ENCODE peak calls at places on chromosomes 5 and 9, in seven cellular contexts. O is Calu3; P is T-helper 17 cell; K is stimulated activated CD8-positive, alpha-beta memory T cell treated with anti-CD3 and anti-CD28 coated beads, Interleukin-15, amount 100 ng/mL, for 1 hour; B is hypothalamus; R is activated CD8-positive, alpha-beta memory T cell treated with anti-CD3 and anti-CD28 coated beads for 1 hour; F is Caki2. W is an unnamed sample.
A peak's percentile ranks its signal among the peaks of the same experiment; 100 is the strongest.

GRCh38 chr5:108727154-108727638 is 20.5 kb upstream of the FER start:
- DNase-seq in O (peak; percentile 30), P (no peak), K (no peak), B (peak; percentile 24), R (no peak), F (no peak), W (no peak)

GRCh38 chr5:4855889-4856288 is 284.2 kb upstream of the ADAMTS16 start:
- DNase-seq in O (no peak), P (no peak), K (no peak), B (no peak), R (no peak), F (no peak), W (no peak)

GRCh38 chr9:134939836-134940235 is 22.1 kb upstream of the FCN1 start:
- DNase-seq in O (no peak), P (no peak), K (no peak), B (no peak), R (no peak), F (no peak), W (no peak)

GRCh38 chr9:98402272-98402840 is 146.9 kb upstream of the TBC1D2 start:
- DNase-seq in O (no peak), P (no peak), K (no peak), B (no peak), R (no peak), F (no peak), W (no peak)

GRCh38 chr5:61416010-61416409 is 84.0 kb downstream of the ZSWIM6 start:
- DNase-seq in O (no peak), P (no peak), K (no peak), B (no peak), R (no peak), F (peak; percentile 15), W (no peak)

GRCh38 chr5:147690595-147690994 is 91.9 kb downstream of the JAKMIP2 start:
- DNase-seq in O (peak; percentile 55), P (no peak), K (no peak), B (no peak), R (no peak), F (no peak), W (no peak)

GRCh38 chr9:73871636-73872035 is 625.5 kb upstream of the RORB start:
- DNase-seq in O (no peak), P (no peak), K (no peak), B (no peak), R (no peak), F (peak; percentile 60), W (no peak)

GRCh38 chr9:77953590-77953989 is 78.0 kb downstream of the GNAQ start:
- DNase-seq in O (no peak), P (no peak), K (no peak), B (no peak), R (no peak), F (no peak), W (no peak)

W was measured in sciatic nerve.